ENCODE peak calls at places on chromosomes 13 and 19, in seven cellular contexts. M, A, P, N, L, Y and T are unnamed samples.

GRCh38 chr13:60645552-60646138 is 248.6 kb downstream of the TDRD3 start:
- DNase-seq in Y (no peak), P (no peak), N (no peak), L (no peak), A (no peak), M (no peak), T (no peak)

GRCh38 chr13:75550159-75550567 is 572 bp downstream of the UCHL3 start:
- DNase-seq in P (peak; percentile 36), Y (peak; percentile 38), N (no peak), A (peak; percentile 29), L (no peak), M (no peak), T (no peak)

GRCh38 chr19:1455336-1456120 is 5.6 kb downstream of the APC2 start:
- DNase-seq in L (no peak), M (no peak), A (peak; percentile 87), Y (peak; percentile 79), P (peak; percentile 48), N (peak; percentile 47), T (peak; percentile 56)

GRCh38 chr13:109642358-109642757 is 144.0 kb downstream of the IRS2 start:
- DNase-seq in Y (no peak), A (no peak), M (no peak), L (no peak), N (no peak), P (no peak), T (no peak)

GRCh38 chr13:98488736-98489135 is 88.2 kb downstream of the STK24 start:
- DNase-seq in Y (no peak), A (peak; percentile 50), M (no peak), L (no peak), P (no peak), N (no peak), T (no peak)

GRCh38 chr13:34344761-34345600 is 527.0 kb downstream of the RFC3 start:
- DNase-seq in L (no peak), P (no peak), Y (no peak), N (no peak), A (no peak), M (no peak), T (no peak)

GRCh38 chr19:7294571-7295212 is 478 bp upstream of the INSR start:
- DNase-seq in Y (peak; percentile 90), A (peak; percentile 23), P (peak; percentile 7), M (no peak), L (peak; percentile 30), N (no peak), T (no peak)

GRCh38 chr19:54133312-54133956 is 4.1 kb upstream of the CNOT3 start:
- DNase-seq in Y (no peak), A (no peak), M (no peak), L (no peak), P (no peak), N (no peak), T (peak; percentile 66)

GRCh38 chr19:4100647-4101495 is 23.1 kb downstream of the MAP2K2 start:
- DNase-seq in M (no peak), A (no peak), Y (no peak), L (no peak), N (no peak), P (no peak), T (no peak)

GRCh38 chr19:38736413-38737280 is 7.6 kb downstream of the CAPN12 start:
- DNase-seq in L (no peak), N (peak; percentile 38), Y (peak; percentile 81), P (peak; percentile 64), A (peak; percentile 83), M (no peak), T (peak; percentile 27)

GRCh38 chr13:97235549-97236206 is 13.5 kb downstream of the MBNL2 start:
- DNase-seq in M (no peak), N (no peak), A (no peak), Y (no peak), P (no peak), L (no peak), T (no peak)

GRCh38 chr19:55720214-55720746 is 17.9 kb downstream of the NLRP9 start:
- DNase-seq in M (no peak), P (no peak), Y (no peak), L (no peak), A (no peak), N (no peak), T (no peak)

GRCh38 chr13:36904219-36904618 is 15.8 kb downstream of the SMAD9 start:
- DNase-seq in M (no peak), L (no peak), P (no peak), Y (peak; percentile 73), A (no peak), N (no peak), T (no peak)

GRCh38 chr13:44843403-44843802 is 145.9 kb downstream of the NUFIP1 start:
- DNase-seq in M (no peak), L (no peak), Y (no peak), A (no peak), P (no peak), N (no peak), T (no peak)

GRCh38 chr19:33444238-33444992 is 70.9 kb downstream of the CEBPG start:
- DNase-seq in L (no peak), Y (no peak), M (no peak), P (no peak), A (no peak), N (no peak), T (no peak)

GRCh38 chr13:41842029-41842428 is 118.9 kb downstream of the VWA8 start:
- DNase-seq in M (no peak), A (no peak), Y (no peak), N (no peak), P (no peak), L (no peak), T (no peak)

GRCh38 chr19:54231077-54231931 is 8.5 kb upstream of the LILRB3 start:
- DNase-seq in N (peak; percentile 71), Y (peak; percentile 89), M (peak; percentile 79), P (peak; percentile 91), A (peak; percentile 56), L (peak; percentile 47), T (peak; percentile 70)